ENCODE peak calls at places on chromosome 5, in five cellular contexts. One of them, this sample, is unnamed.

GRCh38 chr5:94575196-94575595 is 43.2 kb downstream of the KIAA0825 start:
- DNase-seq in IMR-90: no peak
- DNase-seq in mesenchymal stem cell: no peak
- DNase-seq in neuronal stem cell: no peak
- DNase-seq in H1: no peak
- DNase-seq in this sample: no peak

GRCh38 chr5:19928556-19929421 is 59.2 kb downstream of the CDH18 start:
- DNase-seq in IMR-90: peak
- DNase-seq in mesenchymal stem cell: peak
- DNase-seq in neuronal stem cell: no peak
- DNase-seq in H1: no peak
- DNase-seq in this sample: peak

GRCh38 chr5:39149966-39150365 is 69.4 kb downstream of the FYB1 start:
- DNase-seq in IMR-90: no peak
- DNase-seq in mesenchymal stem cell: no peak
- DNase-seq in neuronal stem cell: no peak
- DNase-seq in H1: no peak
- DNase-seq in this sample: no peak

GRCh38 chr5:174767670-174768069 is 43.3 kb downstream of the MSX2 start:
- DNase-seq in IMR-90: no peak
- DNase-seq in mesenchymal stem cell: no peak
- DNase-seq in neuronal stem cell: no peak
- DNase-seq in H1: no peak
- DNase-seq in this sample: no peak

GRCh38 chr5:68027519-68027918 is 188.0 kb upstream of the PIK3R1 start:
- DNase-seq in IMR-90: peak
- DNase-seq in mesenchymal stem cell: peak
- DNase-seq in neuronal stem cell: no peak
- DNase-seq in H1: no peak
- DNase-seq in this sample: no peak

GRCh38 chr5:132388244-132389050 is 18.9 kb downstream of the SLC22A5 start:
- DNase-seq in IMR-90: peak
- DNase-seq in mesenchymal stem cell: peak
- DNase-seq in neuronal stem cell: no peak
- DNase-seq in H1: no peak
- DNase-seq in this sample: no peak

GRCh38 chr5:55993628-55994501 is 898 bp downstream of the IL6ST start:
- DNase-seq in IMR-90: no peak
- DNase-seq in mesenchymal stem cell: peak
- DNase-seq in neuronal stem cell: no peak
- DNase-seq in H1: no peak
- DNase-seq in this sample: no peak

GRCh38 chr5:113488645-113489184 is 462 bp upstream of the MCC start:
- DNase-seq in IMR-90: peak
- DNase-seq in mesenchymal stem cell: no peak
- DNase-seq in neuronal stem cell: no peak
- DNase-seq in H1: no peak
- DNase-seq in this sample: no peak

GRCh38 chr5:129852747-129853352 is 51.4 kb upstream of the CHSY3 start:
- DNase-seq in IMR-90: peak
- DNase-seq in mesenchymal stem cell: peak
- DNase-seq in neuronal stem cell: peak
- DNase-seq in H1: peak
- DNase-seq in this sample: peak

GRCh38 chr5:125189451-125190051 is 443.1 kb upstream of the ZNF608 start:
- DNase-seq in IMR-90: peak
- DNase-seq in mesenchymal stem cell: peak
- DNase-seq in neuronal stem cell: no peak
- DNase-seq in H1: no peak
- DNase-seq in this sample: no peak

GRCh38 chr5:43042626-43043399 is 2.7 kb upstream of the ANXA2R start:
- DNase-seq in IMR-90: peak
- DNase-seq in mesenchymal stem cell: peak
- DNase-seq in neuronal stem cell: peak
- DNase-seq in H1: no peak
- DNase-seq in this sample: peak

GRCh38 chr5:43043400-43043756 is 3.3 kb upstream of the ANXA2R start:
- DNase-seq in IMR-90: no peak
- DNase-seq in mesenchymal stem cell: no peak
- DNase-seq in neuronal stem cell: no peak
- DNase-seq in H1: no peak
- DNase-seq in this sample: no peak

GRCh38 chr5:43046474-43046873 is 6.4 kb upstream of the ANXA2R start:
- DNase-seq in IMR-90: no peak
- DNase-seq in mesenchymal stem cell: no peak
- DNase-seq in neuronal stem cell: no peak
- DNase-seq in H1: no peak
- DNase-seq in this sample: no peak

GRCh38 chr5:43045236-43045635 is 5.1 kb upstream of the ANXA2R start:
- DNase-seq in IMR-90: no peak
- DNase-seq in mesenchymal stem cell: no peak
- DNase-seq in neuronal stem cell: no peak
- DNase-seq in H1: no peak
- DNase-seq in this sample: peak

GRCh38 chr5:43044181-43044914 is 4.2 kb upstream of the ANXA2R start:
- DNase-seq in IMR-90: peak
- DNase-seq in mesenchymal stem cell: peak
- DNase-seq in neuronal stem cell: no peak
- DNase-seq in H1: no peak
- DNase-seq in this sample: peak
- H3K4me3 ChIP-seq in IMR-90: peak
- H3K4me3 ChIP-seq in mesenchymal stem cell: peak
- H3K4me3 ChIP-seq in neuronal stem cell: no peak
- H3K4me3 ChIP-seq in H1: no peak
- H3K4me3 ChIP-seq in this sample: no peak

DNA sequence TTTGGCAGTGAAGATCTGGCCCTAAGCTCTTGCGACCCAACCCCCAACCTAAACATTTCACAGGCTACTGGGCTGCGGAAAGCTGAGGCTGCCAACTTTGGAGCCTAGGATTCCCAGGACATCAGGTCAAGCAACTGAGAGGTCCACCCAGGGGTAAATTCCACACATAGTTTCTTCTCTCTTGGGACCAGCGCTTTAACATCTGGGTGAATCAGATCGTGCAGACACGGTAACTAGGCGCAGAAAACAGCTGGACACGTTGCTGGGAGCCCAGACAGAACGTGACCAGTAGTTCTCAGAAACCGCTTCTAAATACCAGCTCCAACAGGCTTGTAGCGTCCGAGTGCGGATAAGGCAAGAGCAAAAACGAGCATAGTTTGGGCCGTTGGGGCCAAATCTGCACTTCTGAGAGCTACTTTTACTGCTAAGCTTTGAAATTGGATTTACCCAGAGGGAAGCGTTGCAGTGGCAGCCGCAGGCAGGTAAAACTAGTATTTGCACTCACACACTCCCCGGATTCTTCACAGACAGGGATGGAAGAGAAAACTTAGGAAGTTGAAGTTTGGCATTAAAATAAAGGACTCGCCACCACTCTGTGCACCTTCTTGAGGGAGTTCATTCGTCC is 11.8 kb downstream of the ITGA1 start:
- DNase-seq in IMR-90: peak
- DNase-seq in mesenchymal stem cell: peak
- DNase-seq in neuronal stem cell: peak
- DNase-seq in H1: peak
- DNase-seq in this sample: peak
- H2BK5ac ChIP-seq in IMR-90: peak
- H2BK5ac ChIP-seq in mesenchymal stem cell: peak
- H2BK5ac ChIP-seq in neuronal stem cell: no peak
- H2BK5ac ChIP-seq in H1: peak
- H2BK5ac ChIP-seq in this sample: peak

DNA sequence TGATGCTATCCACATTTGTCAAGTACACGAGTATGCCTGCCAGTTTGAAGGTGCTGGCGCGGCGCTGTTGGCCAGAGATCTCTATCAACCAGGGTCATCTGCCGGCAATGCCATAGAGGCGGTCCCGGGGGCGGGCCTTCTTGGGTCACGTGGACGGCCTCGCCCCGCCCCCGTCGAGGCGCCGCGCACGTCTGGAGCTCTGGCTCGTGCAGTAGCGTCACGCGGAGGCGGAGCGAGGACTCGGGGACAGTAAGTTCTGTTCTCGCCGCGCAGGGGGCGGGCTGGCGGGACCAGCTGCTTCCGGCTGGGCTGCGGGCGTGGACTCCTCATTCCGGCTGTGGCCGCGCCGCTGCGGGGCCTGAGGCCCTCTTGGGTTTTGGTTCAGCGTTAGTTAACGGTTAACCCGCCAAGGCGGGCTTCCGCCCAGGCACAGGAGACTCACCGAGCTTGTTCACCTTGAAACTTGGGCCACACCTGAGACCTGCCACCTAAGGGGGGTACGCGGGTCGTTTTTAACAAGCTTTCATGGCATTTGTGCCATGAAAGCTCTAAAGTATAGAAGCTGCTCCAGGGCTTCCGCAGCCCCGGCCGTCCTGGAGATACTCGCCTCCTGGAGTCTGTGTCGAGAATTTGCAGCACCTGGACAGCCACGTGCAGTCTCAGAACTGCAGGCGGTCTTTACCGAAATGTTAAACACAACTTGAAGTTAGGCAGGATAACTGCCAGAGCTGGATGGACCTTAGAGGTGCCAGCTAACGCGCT is at the start of gene RFESD:
- DNase-seq in IMR-90: peak
- DNase-seq in mesenchymal stem cell: peak
- DNase-seq in neuronal stem cell: peak
- DNase-seq in H1: peak
- DNase-seq in this sample: peak
- H3K4me3 ChIP-seq in IMR-90: peak
- H3K4me3 ChIP-seq in mesenchymal stem cell: peak
- H3K4me3 ChIP-seq in neuronal stem cell: peak
- H3K4me3 ChIP-seq in H1: peak
- H3K4me3 ChIP-seq in this sample: no peak

GRCh38 chr5:180289966-180290365 is 1.9 kb downstream of the MAPK9 start:
- DNase-seq in IMR-90: no peak
- DNase-seq in mesenchymal stem cell: no peak
- DNase-seq in neuronal stem cell: no peak
- DNase-seq in H1: no peak
- DNase-seq in this sample: no peak

GRCh38 chr5:180290568-180291233 is 1.2 kb downstream of the MAPK9 start:
- DNase-seq in IMR-90: no peak
- DNase-seq in mesenchymal stem cell: no peak
- DNase-seq in neuronal stem cell: no peak
- DNase-seq in H1: no peak
- DNase-seq in this sample: no peak

GRCh38 chr5:180294401-180294800 is 2.5 kb upstream of the MAPK9 start:
- DNase-seq in IMR-90: no peak
- DNase-seq in mesenchymal stem cell: no peak
- DNase-seq in neuronal stem cell: no peak
- DNase-seq in H1: no peak
- DNase-seq in this sample: no peak

GRCh38 chr5:180291234-180291940 is 496 bp downstream of the MAPK9 start:
- DNase-seq in IMR-90: no peak
- DNase-seq in mesenchymal stem cell: peak
- DNase-seq in neuronal stem cell: no peak
- DNase-seq in H1: no peak
- DNase-seq in this sample: peak

DNA sequence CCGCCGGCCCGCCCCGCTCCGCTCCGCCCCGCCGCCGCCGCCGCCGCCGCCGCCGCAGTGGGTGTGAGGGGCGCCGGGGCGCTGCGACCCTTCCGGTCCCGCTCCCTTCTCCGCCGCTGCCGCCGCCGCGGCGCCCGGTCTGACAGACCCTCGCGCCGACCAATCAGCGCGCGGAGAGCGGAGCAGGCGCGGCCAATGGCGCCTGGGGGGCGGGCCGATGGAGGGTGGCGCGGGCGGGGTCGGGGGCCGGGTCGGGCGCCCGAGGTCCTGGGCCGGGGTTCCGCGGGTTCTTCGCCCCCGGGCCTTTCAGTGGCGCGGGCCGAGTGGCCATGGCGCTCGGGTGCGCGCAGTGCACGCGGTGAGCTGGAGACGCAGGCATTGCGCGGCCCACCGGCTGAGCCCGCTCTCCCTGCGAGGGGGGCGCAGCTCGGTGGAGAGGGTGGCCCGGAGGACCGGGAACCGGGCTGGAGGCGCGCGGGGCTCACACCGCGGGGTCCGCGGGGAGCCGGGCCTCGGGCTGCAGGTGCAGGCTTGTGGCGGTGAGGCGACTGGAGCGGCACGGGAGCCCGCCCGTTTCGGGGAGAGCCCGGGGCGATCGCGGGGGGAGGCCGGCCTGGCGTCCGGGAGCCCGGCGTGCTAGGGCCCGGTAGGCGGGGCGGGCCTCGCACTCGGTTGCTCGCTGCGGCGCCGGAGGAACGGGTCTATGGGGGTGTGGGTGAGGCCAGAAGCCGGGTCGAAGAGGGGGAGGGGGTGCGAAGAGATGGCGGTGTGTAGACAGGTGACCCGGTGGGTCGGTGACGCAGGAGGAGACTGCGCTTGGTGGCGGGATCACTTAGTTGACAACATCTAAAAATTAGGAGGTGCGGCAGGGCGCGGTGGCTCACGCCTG is at the start of gene MAPK9:
- DNase-seq in IMR-90: peak
- DNase-seq in mesenchymal stem cell: peak
- DNase-seq in neuronal stem cell: peak
- DNase-seq in H1: no peak
- DNase-seq in this sample: peak
- H2BK5ac ChIP-seq in IMR-90: peak
- H2BK5ac ChIP-seq in mesenchymal stem cell: no peak
- H2BK5ac ChIP-seq in neuronal stem cell: peak
- H2BK5ac ChIP-seq in H1: no peak
- H2BK5ac ChIP-seq in this sample: peak

DNA sequence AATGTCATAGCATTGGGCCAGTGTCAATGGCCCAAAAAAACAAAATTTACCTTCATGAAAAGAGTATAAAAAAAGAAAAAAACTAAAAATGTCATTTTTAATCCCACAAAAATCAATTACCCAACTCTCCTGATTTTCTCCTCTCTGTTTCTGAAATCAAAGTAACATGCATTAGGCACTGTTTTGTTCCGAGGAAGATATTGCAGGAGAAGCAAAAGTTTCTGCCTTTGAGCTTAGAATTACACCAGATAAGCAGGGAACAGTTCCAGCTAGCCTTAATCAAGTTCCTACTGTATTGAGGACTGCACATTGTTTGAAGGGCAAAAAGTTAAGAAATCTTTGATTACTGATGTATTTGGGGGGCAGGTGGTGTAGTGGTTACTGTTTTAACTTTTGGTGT is 1.1 kb upstream of the PRKAA1 start:
- DNase-seq in IMR-90: peak
- DNase-seq in mesenchymal stem cell: no peak
- DNase-seq in neuronal stem cell: no peak
- DNase-seq in H1: no peak
- DNase-seq in this sample: no peak
- H3K4me3 ChIP-seq in IMR-90: peak
- H3K4me3 ChIP-seq in mesenchymal stem cell: peak
- H3K4me3 ChIP-seq in neuronal stem cell: peak
- H3K4me3 ChIP-seq in H1: peak
- H3K4me3 ChIP-seq in this sample: no peak

DNA sequence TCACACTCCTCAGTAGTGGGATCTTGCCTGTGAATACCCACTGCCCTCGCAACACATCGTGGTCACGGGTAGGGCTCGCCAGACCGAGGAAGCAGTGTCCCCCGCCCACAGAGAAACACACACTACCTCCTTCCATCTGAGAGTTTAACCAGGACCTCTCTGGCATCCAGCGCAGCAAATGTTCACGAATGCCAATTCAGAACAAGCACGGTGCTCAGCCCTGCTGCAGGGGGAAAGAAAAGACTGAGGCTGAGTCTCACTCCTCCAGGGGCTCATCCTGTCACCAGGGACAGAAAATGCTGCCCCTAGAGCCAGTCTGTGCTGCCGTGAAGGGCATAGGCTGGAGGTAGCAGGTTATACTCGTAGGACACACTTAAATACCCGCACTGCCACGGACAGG is 42.4 kb upstream of the SYNPO start:
- DNase-seq in IMR-90: no peak
- DNase-seq in mesenchymal stem cell: no peak
- DNase-seq in neuronal stem cell: no peak
- DNase-seq in H1: no peak
- DNase-seq in this sample: no peak
- H2BK5ac ChIP-seq in IMR-90: no peak
- H2BK5ac ChIP-seq in mesenchymal stem cell: no peak
- H2BK5ac ChIP-seq in neuronal stem cell: no peak
- H2BK5ac ChIP-seq in H1: no peak
- H2BK5ac ChIP-seq in this sample: no peak